ENCODE peak calls at places on chromosomes 16 and 17, in eight cellular contexts. E is stimulated activated CD8-positive, alpha-beta memory T cell treated with anti-CD3 and anti-CD28 coated beads, Interleukin-12 subunit alpha, Interleukin-12 subunit beta, amount 100 ng/mL, for 1 hour; R is D341Med; K is Daoy; Y is ACHN; U is HT-29; D is activated gamma-delta T cell treated with Interleukin-2 at 50 U/mL for 16 hours; S is CD4-positive, alpha-beta T cell. G is an unnamed sample.

GRCh38 chr16:87389245-87389644 is 2.9 kb upstream of the MAP1LC3B start:
- DNase-seq in E (no peak), R (no peak), K (no peak), Y (no peak), U (no peak), D (no peak), S (no peak), G (no peak)

GRCh38 chr16:17176199-17176598 is 294.6 kb downstream of the XYLT1 start:
- DNase-seq in E (no peak), R (no peak), K (no peak), Y (no peak), U (no peak), D (no peak), S (no peak), G (no peak)

GRCh38 chr17:69059458-69060205 is 1.1 kb downstream of the ABCA9 start:
- DNase-seq in E (no peak), R (no peak), K (no peak), Y (no peak), U (no peak), D (no peak), S (no peak), G (no peak)

GRCh38 chr17:45820052-45820780 is 24.5 kb upstream of the SPPL2C start:
- DNase-seq in E (no peak), R (no peak), K (no peak), Y (no peak), U (no peak), D (no peak), S (no peak), G (no peak)

GRCh38 chr16:625402-626173 is 5.2 kb upstream of the WFIKKN1 start:
- DNase-seq in E (no peak), R (no peak), K (no peak), Y (no peak), U (no peak), D (no peak), S (no peak), G (no peak)

GRCh38 chr17:78873519-78874340 is 29.3 kb downstream of the CEP295NL start:
- DNase-seq in E (no peak), R (no peak), K (peak), Y (peak), U (peak), D (no peak), S (no peak), G (peak)

GRCh38 chr16:84199861-84200260 is 8.9 kb downstream of the ADAD2 start:
- DNase-seq in E (no peak), R (no peak), K (no peak), Y (no peak), U (no peak), D (no peak), S (no peak), G (no peak)

GRCh38 chr16:83967091-83967490 is 953 bp upstream of the NECAB2 start:
- DNase-seq in E (no peak), R (no peak), K (no peak), Y (no peak), U (no peak), D (no peak), S (no peak), G (no peak)

GRCh38 chr16:848510-849253 is 48.1 kb upstream of the GNG13 start:
- DNase-seq in E (no peak), R (no peak), K (no peak), Y (no peak), U (no peak), D (no peak), S (no peak), G (no peak)

GRCh38 chr17:66655861-66656260 is 179.1 kb upstream of the CACNG5 start:
- DNase-seq in E (no peak), R (no peak), K (peak), Y (no peak), U (no peak), D (no peak), S (no peak), G (no peak)

GRCh38 chr17:8125196-8125946 is 1.5 kb upstream of the HES7 start:
- DNase-seq in E (peak), R (peak), K (peak), Y (peak), U (peak), D (peak), S (peak), G (peak)

GRCh38 chr17:48335858-48336500 is 94.0 kb downstream of the SKAP1 start:
- DNase-seq in E (no peak), R (no peak), K (peak), Y (peak), U (peak), D (no peak), S (no peak), G (peak)

GRCh38 chr17:63240106-63240505 is 206.0 kb downstream of the CYB561 start:
- DNase-seq in E (no peak), R (no peak), K (no peak), Y (no peak), U (no peak), D (no peak), S (no peak), G (no peak)

GRCh38 chr16:67406628-67407027 is 9.6 kb downstream of the ZDHHC1 start:
- DNase-seq in E (no peak), R (no peak), K (peak), Y (peak), U (no peak), D (no peak), S (no peak), G (no peak)

GRCh38 chr17:8755590-8756255 is 2.6 kb downstream of the SPDYE4 start:
- DNase-seq in E (no peak), R (no peak), K (no peak), Y (no peak), U (no peak), D (no peak), S (no peak), G (no peak)

GRCh38 chr16:65745-66144 is 6.7 kb downstream of the RHBDF1 start:
- DNase-seq in E (peak), R (peak), K (peak), Y (peak), U (peak), D (peak), S (peak), G (peak)

GRCh38 chr16:83807710-83808572 is at the start of gene HSBP1:
- DNase-seq in E (peak), R (peak), K (peak), Y (peak), U (peak), D (peak), S (peak), G (peak)

GRCh38 chr17:27802962-27803680 is 2.8 kb upstream of the NOS2 start:
- DNase-seq in E (no peak), R (no peak), K (no peak), Y (no peak), U (no peak), D (no peak), S (no peak), G (no peak)

GRCh38 chr17:77613627-77614026 is 344.9 kb upstream of the TNRC6C start:
- DNase-seq in E (no peak), R (peak), K (no peak), Y (no peak), U (no peak), D (no peak), S (no peak), G (no peak)